ENCODE peak calls at places on chromosomes 6 and 20, in four cellular contexts. G is upper lobe of right lung, U is NCI-H2029 treated with DMSO at 0.1 percent for 48 hours, Q is T-helper 2 cell. P is an unnamed sample.

GRCh38 chr20:62361799-62362589 is 5.1 kb downstream of the LAMA5 start:
- DNase-seq in G (peak), Q (no peak), U (no peak), P (peak)

GRCh38 chr6:155340464-155341129 is 26.3 kb upstream of the TFB1M start:
- DNase-seq in G (no peak), U (no peak), Q (no peak), P (no peak)

GRCh38 chr6:73369563-73369962 is at the start of gene OOEP:
- DNase-seq in U (no peak), Q (no peak), G (no peak), P (no peak)

GRCh38 chr6:4358414-4359107 is 223.2 kb upstream of the ECI2 start:
- DNase-seq in Q (no peak), G (peak), U (no peak), P (peak)

GRCh38 chr6:157162756-157163433 is 160.4 kb downstream of the TMEM242 start:
- DNase-seq in U (no peak), G (no peak), Q (no peak), P (no peak)

GRCh38 chr6:72554761-72555221 is 67.1 kb upstream of the KCNQ5 start:
- DNase-seq in U (no peak), G (no peak), Q (no peak), P (no peak)

GRCh38 chr6:75103411-75103810 is 102.4 kb downstream of the COL12A1 start:
- DNase-seq in Q (no peak), G (no peak), U (no peak), P (no peak)

GRCh38 chr20:33788351-33789049 is 22.6 kb upstream of the CHMP4B start:
- DNase-seq in Q (no peak), G (no peak), U (no peak), P (no peak)

GRCh38 chr20:4136078-4136966 is 121.0 kb upstream of the RNF24 start:
- DNase-seq in Q (no peak), U (no peak), G (no peak), P (no peak)

GRCh38 chr6:84027340-84028183 is 6.0 kb upstream of the MRAP2 start:
- DNase-seq in Q (no peak), G (no peak), U (peak), P (no peak)

GRCh38 chr20:21101453-21102251 is 4.5 kb downstream of the LINC00237 start:
- DNase-seq in U (peak), Q (no peak), G (peak), P (no peak)

GRCh38 chr6:39430968-39431523 is 108.5 kb upstream of the KCNK16 start:
- DNase-seq in G (peak), Q (no peak), U (peak), P (peak)

GRCh38 chr6:3546121-3546520 is 89.3 kb upstream of the SLC22A23 start:
- DNase-seq in U (no peak), G (no peak), Q (no peak), P (no peak)

GRCh38 chr6:142861711-142862110 is 83.3 kb downstream of the HIVEP2 start:
- DNase-seq in U (no peak), G (no peak), Q (no peak), P (no peak)

GRCh38 chr6:4819706-4820283 is 43.6 kb downstream of the CDYL start:
- DNase-seq in Q (no peak), G (no peak), U (no peak), P (no peak)

GRCh38 chr20:4256886-4257285 is 241.5 kb upstream of the RNF24 start:
- DNase-seq in G (no peak), U (no peak), Q (no peak), P (no peak)

GRCh38 chr20:57435498-57436222 is 44.5 kb downstream of the RBM38 start:
- DNase-seq in U (peak), Q (no peak), G (peak), P (peak)

GRCh38 chr6:34031567-34032383 is 114.1 kb downstream of the GRM4 start:
- DNase-seq in Q (no peak), G (no peak), U (no peak), P (no peak)

GRCh38 chr6:64680446-64680845 is 1026.6 kb downstream of the EYS start:
- DNase-seq in Q (no peak), G (no peak), U (no peak), P (no peak)

GRCh38 chr6:106547961-106548453 is 81.3 kb downstream of the RTN4IP1 start:
- DNase-seq in U (no peak), G (no peak), Q (no peak), P (no peak)

GRCh38 chr6:117795234-117795633 is 111.8 kb upstream of the SLC35F1 start:
- DNase-seq in U (no peak), G (no peak), Q (no peak), P (no peak)

GRCh38 chr20:4272225-4272624 is 256.9 kb upstream of the RNF24 start:
- DNase-seq in G (no peak), Q (no peak), U (no peak), P (no peak)

GRCh38 chr20:50814438-50815161 is 19.7 kb downstream of the BCAS4 start:
- DNase-seq in G (no peak), U (no peak), Q (no peak), P (no peak)

GRCh38 chr20:1204547-1204946 is 1.3 kb downstream of the C20orf202 start:
- DNase-seq in U (no peak), G (no peak), Q (no peak), P (no peak)

GRCh38 chr20:36687850-36688249 is 41.9 kb upstream of the SLA2 start:
- DNase-seq in Q (no peak), G (no peak), U (no peak), P (no peak)

GRCh38 chr6:129279343-129280104 is 396.6 kb downstream of the LAMA2 start:
- DNase-seq in Q (no peak), G (no peak), U (no peak), P (no peak)

GRCh38 chr6:51349866-51350265 is 531.2 kb downstream of the TFAP2B start:
- DNase-seq in G (no peak), Q (no peak), U (no peak), P (no peak)

GRCh38 chr20:49505518-49505917 is 23.1 kb upstream of the KCNB1 start:
- DNase-seq in Q (no peak), G (no peak), U (no peak), P (no peak)

GRCh38 chr20:7151666-7152065 is 384.2 kb downstream of the BMP2 start:
- DNase-seq in U (no peak), G (no peak), Q (no peak), P (no peak)

GRCh38 chr6:35139924-35140524 is 1.1 kb downstream of the TCP11 start:
- DNase-seq in G (no peak), U (peak), Q (no peak), P (no peak)

GRCh38 chr20:24827603-24828295 is 121.3 kb upstream of the CST7 start:
- DNase-seq in U (no peak), G (no peak), Q (no peak), P (no peak)

GRCh38 chr6:36604090-36605060 is 10.2 kb downstream of the SRSF3 start:
- DNase-seq in Q (no peak), G (no peak), U (no peak), P (no peak)

GRCh38 chr6:35214869-35215664 is 1.3 kb downstream of the SCUBE3 start:
- DNase-seq in U (no peak), G (no peak), Q (no peak), P (no peak)

GRCh38 chr6:167745660-167746376 is 80.9 kb upstream of the AFDN start:
- DNase-seq in G (no peak), Q (no peak), U (no peak), P (no peak)

GRCh38 chr20:47063407-47063806 is 168.8 kb downstream of the EYA2 start:
- DNase-seq in U (no peak), G (no peak), Q (no peak), P (no peak)

GRCh38 chr20:52493177-52493711 is 301.7 kb upstream of the ZFP64 start:
- DNase-seq in G (no peak), U (peak), Q (no peak), P (no peak)

GRCh38 chr6:14274552-14275492 is 157.2 kb downstream of the CD83 start:
- DNase-seq in G (peak), U (no peak), Q (no peak), P (peak)

P was measured in lower lobe of right lung.